ENCODE peak calls at places on chromosomes 5 and 9, in seven cellular contexts. T is A549; C is mesothelial cell of epicardium; N is activated CD8-positive, alpha-beta memory T cell treated with anti-CD3 and anti-CD28 coated beads, Interleukin-2, amount 50 U/mL, for 48 hours; M is M059J; R is HFFc6; U is activated T-cell treated with anti-CD3 and anti-CD28 coated beads for 1 hour. W is an unnamed sample.

GRCh38 chr9:4762889-4763521 is 22.0 kb upstream of the AK3 start:
- DNase-seq in T (no peak), M (no peak), N (no peak), C (no peak), U (no peak), R (no peak), W (no peak)

GRCh38 chr9:134811673-134812668 is 68.6 kb upstream of the FCN2 start:
- DNase-seq in U (no peak), C (no peak), T (no peak), R (peak), N (no peak), M (peak), W (peak)

GRCh38 chr9:94490465-94490864 is 64.4 kb upstream of the PCAT7 start:
- DNase-seq in N (no peak), C (no peak), U (no peak), R (no peak), T (no peak), M (no peak), W (no peak)

GRCh38 chr5:130687085-130687733 is 477.8 kb downstream of the HINT1 start:
- DNase-seq in N (no peak), C (no peak), M (no peak), R (no peak), T (no peak), U (no peak), W (no peak)

GRCh38 chr5:104628906-104629305 is 1066.3 kb upstream of the NUDT12 start:
- DNase-seq in M (no peak), U (no peak), N (no peak), C (no peak), T (no peak), R (no peak), W (no peak)

GRCh38 chr9:99076030-99076429 is 28.9 kb upstream of the TGFBR1 start:
- DNase-seq in M (no peak), N (no peak), T (no peak), C (no peak), U (no peak), R (no peak), W (no peak)

GRCh38 chr9:121353246-121353975 is 16.6 kb downstream of the STOM start:
- DNase-seq in M (no peak), U (no peak), R (no peak), N (no peak), T (no peak), C (no peak), W (no peak)

GRCh38 chr9:37364751-37365360 is 57.6 kb upstream of the GRHPR start:
- DNase-seq in U (no peak), T (no peak), R (no peak), M (no peak), C (no peak), N (no peak), W (no peak)

GRCh38 chr9:129027224-129027684 is 877 bp downstream of the SH3GLB2 start:
- DNase-seq in C (no peak), M (no peak), R (no peak), U (no peak), T (no peak), N (no peak), W (peak)

GRCh38 chr5:106923409-106923808 is 747.3 kb downstream of the EFNA5 start:
- DNase-seq in C (no peak), M (no peak), R (no peak), T (no peak), N (no peak), U (no peak), W (no peak)

GRCh38 chr5:104598285-104598684 is 1035.7 kb upstream of the NUDT12 start:
- DNase-seq in M (no peak), N (no peak), T (no peak), C (no peak), U (no peak), R (no peak), W (peak)

GRCh38 chr9:131982683-131983239 is 96.9 kb downstream of the MED27 start:
- DNase-seq in R (no peak), N (no peak), T (no peak), M (peak), U (no peak), C (no peak), W (no peak)

GRCh38 chr9:121398374-121398773 is 28.3 kb upstream of the STOM start:
- DNase-seq in R (peak), U (no peak), M (peak), N (no peak), T (no peak), C (no peak), W (peak)

GRCh38 chr5:168592014-168592368 is 12.8 kb upstream of the PANK3 start:
- DNase-seq in R (peak), U (no peak), T (no peak), M (no peak), N (no peak), C (no peak), W (no peak)

GRCh38 chr9:135848341-135849047 is 58.9 kb downstream of the CAMSAP1 start:
- DNase-seq in T (no peak), M (no peak), U (no peak), C (peak), N (no peak), R (no peak), W (no peak)

GRCh38 chr9:12625844-12626243 is 67.3 kb upstream of the TYRP1 start:
- DNase-seq in N (no peak), T (no peak), C (no peak), M (no peak), U (no peak), R (no peak), W (no peak)

GRCh38 chr9:70510157-70510770 is 95.8 kb upstream of the KLF9 start:
- DNase-seq in C (no peak), M (peak), N (peak), R (no peak), T (peak), U (no peak), W (no peak)

GRCh38 chr5:10975915-10976314 is 214.9 kb upstream of the DAP start:
- DNase-seq in U (no peak), R (no peak), C (no peak), T (no peak), N (no peak), M (peak), W (peak)

GRCh38 chr5:125176005-125176390 is 429.6 kb upstream of the ZNF608 start:
- DNase-seq in M (no peak), C (no peak), R (no peak), N (no peak), T (no peak), U (no peak), W (no peak)

GRCh38 chr5:78879541-78879940 is 105.6 kb downstream of the ARSB start:
- DNase-seq in R (no peak), U (no peak), M (no peak), N (no peak), C (no peak), T (no peak), W (no peak)

GRCh38 chr5:152532714-152533113 is 127.6 kb upstream of the NMUR2 start:
- DNase-seq in R (peak), U (no peak), N (no peak), C (no peak), M (peak), T (peak), W (peak)